ENCODE peak calls at places on chromosomes 13 and 19, in six cellular contexts. One of them, this sample, is unnamed.

GRCh38 chr13:57624565-57625435 is 6.7 kb upstream of the PCDH17 start:
- DNase-seq in GM12878: no peak
- DNase-seq in HCT116: no peak
- DNase-seq in HepG2: peak; percentile 56
- DNase-seq in H1: no peak
- DNase-seq in K562: peak; percentile 12
- DNase-seq in this sample: no peak

GRCh38 chr19:47186337-47187022 is 44.5 kb downstream of the BBC3 start:
- DNase-seq in GM12878: peak; percentile 89
- DNase-seq in HCT116: no peak
- DNase-seq in HepG2: no peak
- DNase-seq in H1: no peak
- DNase-seq in K562: no peak
- DNase-seq in this sample: no peak

GRCh38 chr13:21069561-21070004 is 8.2 kb upstream of the LATS2 start:
- DNase-seq in GM12878: no peak
- DNase-seq in HCT116: no peak
- DNase-seq in HepG2: peak; percentile 63
- DNase-seq in H1: no peak
- DNase-seq in K562: no peak
- DNase-seq in this sample: no peak

GRCh38 chr13:78238911-78239310 is 320.3 kb upstream of the EDNRB start:
- DNase-seq in GM12878: no peak
- DNase-seq in HCT116: no peak
- DNase-seq in HepG2: no peak
- DNase-seq in H1: no peak
- DNase-seq in K562: no peak
- DNase-seq in this sample: no peak

GRCh38 chr19:52992109-52993004 is 21.4 kb upstream of the ERVV-1 start:
- DNase-seq in GM12878: no peak
- DNase-seq in HCT116: no peak
- DNase-seq in HepG2: no peak
- DNase-seq in H1: peak; percentile 57
- DNase-seq in K562: peak; percentile 46
- DNase-seq in this sample: no peak

GRCh38 chr19:23440207-23440606 is 44.9 kb upstream of the ZNF91 start:
- DNase-seq in GM12878: no peak
- DNase-seq in HCT116: no peak
- DNase-seq in HepG2: no peak
- DNase-seq in H1: peak; percentile 65
- DNase-seq in K562: peak; percentile 36
- DNase-seq in this sample: no peak

GRCh38 chr13:112719016-112719415 is 29.2 kb downstream of the ATP11A start:
- DNase-seq in GM12878: no peak
- DNase-seq in HCT116: no peak
- DNase-seq in HepG2: no peak
- DNase-seq in H1: no peak
- DNase-seq in K562: no peak
- DNase-seq in this sample: no peak

GRCh38 chr13:20988033-20988908 is 73.1 kb downstream of the LATS2 start:
- DNase-seq in GM12878: no peak
- DNase-seq in HCT116: no peak
- DNase-seq in HepG2: no peak
- DNase-seq in H1: no peak
- DNase-seq in K562: no peak
- DNase-seq in this sample: no peak

GRCh38 chr13:22278336-22278929 is 607.6 kb downstream of the FGF9 start:
- DNase-seq in GM12878: peak; percentile 43
- DNase-seq in HCT116: peak; percentile 34
- DNase-seq in HepG2: peak; percentile 2
- DNase-seq in H1: peak; percentile 67
- DNase-seq in K562: no peak
- DNase-seq in this sample: peak; percentile 27

GRCh38 chr19:16112778-16113177 is 1.1 kb downstream of the RAB8A start:
- DNase-seq in GM12878: no peak
- DNase-seq in HCT116: no peak
- DNase-seq in HepG2: no peak
- DNase-seq in H1: no peak
- DNase-seq in K562: peak; percentile 51
- DNase-seq in this sample: no peak

GRCh38 chr19:56321981-56322558 is 7.4 kb upstream of the ZSCAN5A start:
- DNase-seq in GM12878: no peak
- DNase-seq in HCT116: no peak
- DNase-seq in HepG2: no peak
- DNase-seq in H1: no peak
- DNase-seq in K562: no peak
- DNase-seq in this sample: no peak

GRCh38 chr19:41265376-41266153 is 1.4 kb downstream of the HNRNPUL1 start:
- DNase-seq in GM12878: no peak
- DNase-seq in HCT116: no peak
- DNase-seq in HepG2: peak; percentile 56
- DNase-seq in H1: no peak
- DNase-seq in K562: peak; percentile 22
- DNase-seq in this sample: no peak

GRCh38 chr19:53365899-53366493 is 491 bp downstream of the ZNF525 start:
- DNase-seq in GM12878: no peak
- DNase-seq in HCT116: no peak
- DNase-seq in HepG2: peak; percentile 24
- DNase-seq in H1: no peak
- DNase-seq in K562: no peak
- DNase-seq in this sample: no peak

GRCh38 chr13:30274083-30274482 is 33.3 kb downstream of the KATNAL1 start:
- DNase-seq in GM12878: no peak
- DNase-seq in HCT116: no peak
- DNase-seq in HepG2: no peak
- DNase-seq in H1: no peak
- DNase-seq in K562: no peak
- DNase-seq in this sample: no peak

GRCh38 chr13:107551521-107551920 is 663.8 kb downstream of the LIG4 start:
- DNase-seq in GM12878: no peak
- DNase-seq in HCT116: no peak
- DNase-seq in HepG2: no peak
- DNase-seq in H1: no peak
- DNase-seq in K562: no peak
- DNase-seq in this sample: no peak

DNA sequence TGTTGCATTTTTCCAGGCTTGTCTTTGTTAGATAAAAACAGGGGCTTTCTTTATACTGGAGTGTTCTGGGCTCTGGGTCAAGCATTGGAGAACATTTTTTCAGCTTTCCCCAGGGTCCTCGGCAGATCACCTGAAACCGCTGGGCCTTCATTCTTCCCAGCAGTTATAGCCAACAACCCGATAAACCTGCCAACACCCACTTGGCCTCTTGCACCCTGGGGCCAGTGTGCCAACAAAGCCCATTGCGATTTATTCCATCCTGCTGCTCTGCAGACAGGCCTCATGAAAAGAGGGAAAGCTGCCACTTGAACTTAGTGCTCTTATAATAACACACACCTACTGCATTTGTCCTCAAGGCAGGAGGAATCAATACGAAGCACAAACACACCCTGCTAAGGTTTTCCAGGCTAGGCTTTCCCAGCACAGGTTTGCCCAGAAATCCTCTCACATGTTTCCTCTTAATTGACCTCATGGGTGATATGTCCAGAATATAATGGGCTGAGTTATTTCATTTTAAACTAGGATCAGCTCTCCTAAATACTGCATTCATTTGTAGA is 669.3 kb downstream of the LIG4 start:
- DNase-seq in GM12878: no peak
- DNase-seq in HCT116: no peak
- DNase-seq in HepG2: no peak
- DNase-seq in H1: no peak
- DNase-seq in K562: no peak
- DNase-seq in this sample: no peak
- TF ChIP-seq YY1 in GM12878: no peak
- TF ChIP-seq YY1 in HCT116: no peak
- TF ChIP-seq YY1 in HepG2: no peak
- TF ChIP-seq YY1 in H1: no peak
- TF ChIP-seq YY1 in K562: no peak
- TF ChIP-seq YY1 in this sample: no peak

GRCh38 chr13:44764334-44764733 is 188.2 kb upstream of the TSC22D1 start:
- DNase-seq in GM12878: no peak
- DNase-seq in HCT116: no peak
- DNase-seq in HepG2: no peak
- DNase-seq in H1: no peak
- DNase-seq in K562: no peak
- DNase-seq in this sample: no peak
- H3K4me1 ChIP-seq in GM12878: peaks cover 24% of the 10 kb centered on the region
- H3K4me1 ChIP-seq in HCT116: peaks cover 7% of the 10 kb centered on the region
- H3K4me1 ChIP-seq in HepG2: peaks cover 41% of the 10 kb centered on the region
- H3K4me1 ChIP-seq in H1: no peaks in the 10 kb centered on the region
- H3K4me1 ChIP-seq in K562: no peaks in the 10 kb centered on the region
- H3K4me1 ChIP-seq in this sample: no peaks in the 10 kb centered on the region

DNA sequence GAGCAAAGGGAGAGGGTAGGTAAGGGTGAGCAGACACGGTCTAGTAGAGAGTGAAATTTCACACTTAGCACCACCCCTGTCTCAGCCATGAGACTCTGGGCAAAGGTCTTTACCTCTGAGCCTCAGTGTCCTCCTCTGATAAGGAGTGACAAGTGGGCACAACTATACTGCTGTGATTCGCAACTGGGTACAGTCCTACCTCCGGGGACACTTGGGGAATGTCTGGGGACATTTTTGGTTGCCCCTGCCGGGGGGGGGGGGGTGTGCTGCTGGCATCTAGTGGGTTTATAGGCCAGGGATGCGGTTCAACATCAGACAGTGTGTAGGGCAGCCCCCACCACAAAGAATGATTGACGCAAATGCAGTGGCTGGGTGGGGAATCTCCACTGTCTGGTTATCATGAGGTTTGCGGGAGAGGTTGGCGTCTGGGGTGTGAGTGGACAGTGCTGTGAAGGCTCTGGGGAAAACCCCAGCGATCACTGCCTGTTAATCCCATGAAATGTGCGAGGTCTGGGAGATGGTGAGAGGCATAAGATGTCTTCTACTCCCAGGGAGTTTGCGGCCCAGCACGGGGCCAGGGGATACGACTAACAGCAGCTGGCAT is 4.3 kb downstream of the NACC1 start:
- DNase-seq in GM12878: no peak
- DNase-seq in HCT116: no peak
- DNase-seq in HepG2: no peak
- DNase-seq in H1: no peak
- DNase-seq in K562: no peak
- DNase-seq in this sample: no peak
- H3K9ac ChIP-seq in GM12878: no peak overlapping the region
- H3K9ac ChIP-seq in HCT116: no peak overlapping the region
- H3K9ac ChIP-seq in HepG2: no peak overlapping the region
- H3K9ac ChIP-seq in H1: no peak overlapping the region
- H3K9ac ChIP-seq in K562: peak overlapping the region; percentile 71
- H3K9ac ChIP-seq in this sample: peak overlapping the region; percentile 37

GRCh38 chr13:114164681-114165429 is 14.2 kb upstream of the CFAP97D2 start:
- DNase-seq in GM12878: no peak
- DNase-seq in HCT116: no peak
- DNase-seq in HepG2: no peak
- DNase-seq in H1: no peak
- DNase-seq in K562: no peak
- DNase-seq in this sample: no peak

GRCh38 chr13:114166381-114167131 is 12.5 kb upstream of the CFAP97D2 start:
- DNase-seq in GM12878: no peak
- DNase-seq in HCT116: no peak
- DNase-seq in HepG2: no peak
- DNase-seq in H1: no peak
- DNase-seq in K562: no peak
- DNase-seq in this sample: no peak

GRCh38 chr13:114161644-114162532 is 17.2 kb upstream of the CFAP97D2 start:
- DNase-seq in GM12878: no peak
- DNase-seq in HCT116: no peak
- DNase-seq in HepG2: peak; percentile 63
- DNase-seq in H1: no peak
- DNase-seq in K562: no peak
- DNase-seq in this sample: no peak

GRCh38 chr13:114162533-114162922 is 16.5 kb upstream of the CFAP97D2 start:
- DNase-seq in GM12878: no peak
- DNase-seq in HCT116: no peak
- DNase-seq in HepG2: no peak
- DNase-seq in H1: no peak
- DNase-seq in K562: no peak
- DNase-seq in this sample: no peak

GRCh38 chr13:114164027-114164426 is 15.0 kb upstream of the CFAP97D2 start:
- DNase-seq in GM12878: no peak
- DNase-seq in HCT116: no peak
- DNase-seq in HepG2: no peak
- DNase-seq in H1: no peak
- DNase-seq in K562: no peak
- DNase-seq in this sample: no peak
- TF ChIP-seq YY1 in GM12878: no peak
- TF ChIP-seq YY1 in HCT116: no peak
- TF ChIP-seq YY1 in HepG2: no peak
- TF ChIP-seq YY1 in H1: no peak
- TF ChIP-seq YY1 in K562: no peak
- TF ChIP-seq YY1 in this sample: no peak

DNA sequence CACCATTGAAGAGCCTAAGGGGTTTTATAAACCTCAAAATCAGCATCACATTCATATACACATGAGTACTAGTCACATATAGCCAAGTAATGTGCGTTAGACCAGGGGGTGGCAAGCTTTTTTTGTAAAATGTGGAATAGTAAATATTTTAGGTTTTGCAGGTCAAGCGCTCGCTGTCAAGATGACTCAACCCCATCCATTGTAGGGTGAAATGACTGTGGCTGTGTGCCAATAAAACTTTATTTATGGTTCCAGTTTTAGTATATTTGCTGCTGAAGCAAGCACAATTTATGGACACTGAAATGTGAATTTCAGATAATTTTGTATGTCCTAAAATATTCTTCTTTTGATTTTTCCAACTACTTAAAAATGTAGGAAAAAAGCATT is 21.6 kb downstream of the RFX2 start:
- DNase-seq in GM12878: no peak
- DNase-seq in HCT116: no peak
- DNase-seq in HepG2: no peak
- DNase-seq in H1: no peak
- DNase-seq in K562: no peak
- DNase-seq in this sample: no peak
- H3K4me1 ChIP-seq in GM12878: peaks cover 17% of the 10 kb centered on the region
- H3K4me1 ChIP-seq in HCT116: peaks cover 63% of the 10 kb centered on the region
- H3K4me1 ChIP-seq in HepG2: peaks cover 45% of the 10 kb centered on the region
- H3K4me1 ChIP-seq in H1: peaks cover 7% of the 10 kb centered on the region
- H3K4me1 ChIP-seq in K562: peaks cover 40% of the 10 kb centered on the region
- H3K4me1 ChIP-seq in this sample: peaks cover 6% of the 10 kb centered on the region

DNA sequence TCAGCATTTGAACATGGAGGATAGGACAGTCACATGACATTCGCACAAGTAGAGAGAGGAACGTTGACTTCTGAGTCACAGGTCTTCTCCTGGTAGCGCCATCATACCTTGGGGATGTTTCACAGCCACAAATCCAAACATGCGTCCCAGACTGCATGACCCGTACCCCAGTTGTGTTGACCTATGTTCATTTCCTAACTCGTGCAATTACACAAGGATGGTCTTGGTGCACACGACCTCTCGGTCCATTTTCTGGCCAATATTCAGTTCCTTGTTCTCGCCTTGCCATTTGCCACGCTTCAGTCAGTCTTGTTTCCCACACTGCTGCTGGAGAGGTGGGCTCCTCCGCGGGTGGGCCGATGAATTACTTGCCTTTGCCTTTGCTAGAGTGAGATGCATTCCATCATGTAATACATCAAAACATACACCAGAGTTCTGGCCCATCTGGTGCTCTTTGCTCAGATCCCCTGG is 87.3 kb downstream of the COL4A2 start:
- DNase-seq in GM12878: no peak
- DNase-seq in HCT116: no peak
- DNase-seq in HepG2: no peak
- DNase-seq in H1: no peak
- DNase-seq in K562: no peak
- DNase-seq in this sample: no peak
- H3K9ac ChIP-seq in GM12878: no peak overlapping the region
- H3K9ac ChIP-seq in HCT116: no peak overlapping the region
- H3K9ac ChIP-seq in HepG2: no peak overlapping the region
- H3K9ac ChIP-seq in H1: no peak overlapping the region
- H3K9ac ChIP-seq in K562: no peak overlapping the region
- H3K9ac ChIP-seq in this sample: no peak overlapping the region